ENCODE peak calls at places on chromosomes 16 and 17, in five cellular contexts. E, A, M, P and Q are unnamed samples.
A peak's percentile ranks its signal among the peaks of the same experiment; 100 is the strongest.

GRCh38 chr16:89315791-89316581 is 98.5 kb downstream of the ZNF778 start:
- DNase-seq in M (peak; percentile 86), P (no peak), E (no peak), A (no peak), Q (peak; percentile 89)

GRCh38 chr17:9241774-9242496 is 220.6 kb downstream of the NTN1 start:
- DNase-seq in E (no peak), P (no peak), M (no peak), A (no peak), Q (no peak)

GRCh38 chr17:57363998-57364645 is 107.8 kb downstream of the MSI2 start:
- DNase-seq in P (no peak), A (no peak), M (no peak), E (no peak), Q (no peak)

GRCh38 chr16:11326084-11326736 is 19.0 kb upstream of the RMI2 start:
- DNase-seq in E (no peak), M (no peak), A (no peak), P (no peak), Q (no peak)

GRCh38 chr16:71915350-71915749 is 20.0 kb downstream of the IST1 start:
- DNase-seq in M (no peak), E (no peak), P (no peak), A (no peak), Q (no peak)

GRCh38 chr16:66856801-66857200 is 12.6 kb downstream of the CA7 start:
- DNase-seq in M (no peak), A (no peak), E (no peak), P (no peak), Q (no peak)

GRCh38 chr17:49003557-49004511 is 6.6 kb downstream of the IGF2BP1 start:
- DNase-seq in P (no peak), M (peak; percentile 84), E (no peak), A (no peak), Q (peak; percentile 45)

GRCh38 chr16:8679156-8679555 is 4.7 kb downstream of the ABAT start:
- DNase-seq in A (no peak), E (no peak), P (no peak), M (no peak), Q (no peak)

GRCh38 chr17:1154704-1155103 is 25.1 kb downstream of the ABR start:
- DNase-seq in E (no peak), P (no peak), M (no peak), A (no peak), Q (no peak)

GRCh38 chr17:49775546-49776260 is 11.8 kb upstream of the FAM117A start:
- DNase-seq in P (no peak), M (no peak), A (no peak), E (no peak), Q (peak; percentile 50)